ENCODE peak calls at places on chromosomes 11 and 22, in four cellular contexts. B is stomach; V is endodermal cell; C is CD4-positive, alpha-beta T cell. R is an unnamed sample.

GRCh38 chr22:41834005-41834975 is 1.4 kb downstream of the SREBF2 start:
- DNase-seq in B (no peak), C (no peak), V (no peak), R (no peak)

GRCh38 chr11:57913713-57914704 is 109.7 kb upstream of the OR9Q1 start:
- DNase-seq in V (no peak), B (no peak), C (no peak), R (no peak)

GRCh38 chr22:31075961-31076360 is 5.2 kb upstream of the SMTN start:
- DNase-seq in V (no peak), B (peak), C (no peak), R (no peak)

GRCh38 chr11:123228489-123229163 is 33.6 kb upstream of the CLMP start:
- DNase-seq in C (no peak), V (no peak), B (no peak), R (no peak)

GRCh38 chr11:81725691-81726090 is 1008.0 kb downstream of the FAM181B start:
- DNase-seq in V (no peak), C (no peak), B (no peak), R (no peak)

GRCh38 chr11:9664276-9665171 is 647 bp downstream of the SWAP70 start:
- DNase-seq in C (peak), B (peak), V (no peak), R (peak)

GRCh38 chr22:45995405-45996101 is 18.6 kb upstream of the WNT7B start:
- DNase-seq in B (no peak), C (no peak), V (no peak), R (no peak)

GRCh38 chr22:36385491-36386350 is 2.0 kb downstream of the MYH9 start:
- DNase-seq in V (no peak), C (peak), B (peak), R (peak)

GRCh38 chr11:10653242-10653641 is 40.3 kb downstream of the IRAG1 start:
- DNase-seq in V (no peak), C (no peak), B (no peak), R (no peak)

DNA sequence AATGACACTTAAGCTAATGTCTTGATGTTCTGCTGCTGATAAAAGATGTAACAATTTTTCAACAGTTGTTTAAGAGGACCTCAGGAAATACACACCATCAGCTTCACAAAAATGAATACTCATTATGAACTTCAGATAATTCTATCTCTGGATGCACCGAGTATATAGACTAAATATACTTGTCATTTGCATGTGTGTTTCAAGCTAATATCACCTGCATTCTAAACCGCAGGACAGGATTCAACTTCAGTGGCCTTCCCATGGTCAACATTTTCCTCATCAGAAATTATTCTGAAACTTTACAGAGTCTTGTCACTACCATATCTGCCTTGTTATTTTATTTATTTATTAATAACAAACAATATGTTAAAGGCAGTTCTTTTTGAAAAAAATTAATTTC is 717.0 kb upstream of the CCDC179 start:
- DNase-seq in B (no peak), C (no peak), V (no peak), R (no peak)
- H3K27ac ChIP-seq in B (no peak), C (no peak), V (no peak), R (no peak)

DNA sequence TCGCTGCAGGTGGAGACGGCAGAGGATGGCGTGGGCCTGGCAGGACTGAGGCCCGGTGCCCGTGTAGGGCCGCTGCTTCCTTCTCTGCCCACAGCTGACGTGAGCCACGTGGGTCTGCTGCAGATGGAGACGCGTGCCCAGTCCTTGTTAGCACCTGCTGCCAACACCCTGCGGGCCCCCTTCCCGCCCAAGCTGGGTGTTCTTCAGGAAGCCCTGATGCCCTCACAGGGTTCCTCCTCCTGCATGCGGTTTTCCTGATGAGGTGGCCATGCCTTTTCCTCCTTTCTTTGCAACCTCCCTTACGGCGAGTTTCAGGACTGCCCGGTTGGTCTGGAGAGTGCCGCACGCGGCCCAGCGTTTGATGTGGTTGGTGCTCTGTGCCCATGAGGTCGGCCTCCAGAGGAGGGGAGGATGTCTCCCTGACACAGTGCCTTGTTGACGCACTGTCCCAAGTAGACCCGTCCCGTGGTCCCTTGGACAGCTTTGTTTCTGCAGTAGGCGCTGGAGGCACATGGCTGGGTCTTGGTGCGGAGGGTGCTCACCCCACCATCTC is 44.7 kb downstream of the AP2A2 start:
- DNase-seq in C (no peak), B (no peak), V (no peak), R (peak)
- H3K27ac ChIP-seq in C (no peak), B (no peak), V (no peak), R (no peak)

DNA sequence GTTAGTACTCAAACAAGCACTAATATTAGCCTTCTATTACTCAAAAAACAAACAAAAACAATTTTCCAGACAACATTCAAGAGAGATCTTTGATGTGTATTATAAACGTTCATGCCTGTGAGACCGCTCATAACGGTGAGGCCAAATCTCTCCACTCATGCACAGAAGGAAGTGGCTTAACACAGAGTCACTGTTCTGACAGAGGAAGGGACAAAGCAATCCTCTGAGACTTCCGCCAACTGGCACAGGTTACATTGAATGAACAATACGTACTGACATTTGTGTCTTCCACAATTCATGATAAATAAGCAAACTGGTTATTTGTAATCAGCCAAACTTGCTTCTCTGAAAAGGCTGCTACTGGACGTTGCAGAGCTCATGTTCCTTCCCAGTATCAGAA is 30.5 kb downstream of the CHKA start:
- DNase-seq in B (no peak), C (no peak), V (no peak), R (no peak)
- H3K27ac ChIP-seq in B (peak), C (no peak), V (no peak), R (no peak)

GRCh38 chr11:92775277-92775676 is 194.2 kb upstream of the MTNR1B start:
- DNase-seq in C (no peak), B (no peak), V (no peak), R (no peak)
- H3K27ac ChIP-seq in C (no peak), B (no peak), V (no peak), R (no peak)

DNA sequence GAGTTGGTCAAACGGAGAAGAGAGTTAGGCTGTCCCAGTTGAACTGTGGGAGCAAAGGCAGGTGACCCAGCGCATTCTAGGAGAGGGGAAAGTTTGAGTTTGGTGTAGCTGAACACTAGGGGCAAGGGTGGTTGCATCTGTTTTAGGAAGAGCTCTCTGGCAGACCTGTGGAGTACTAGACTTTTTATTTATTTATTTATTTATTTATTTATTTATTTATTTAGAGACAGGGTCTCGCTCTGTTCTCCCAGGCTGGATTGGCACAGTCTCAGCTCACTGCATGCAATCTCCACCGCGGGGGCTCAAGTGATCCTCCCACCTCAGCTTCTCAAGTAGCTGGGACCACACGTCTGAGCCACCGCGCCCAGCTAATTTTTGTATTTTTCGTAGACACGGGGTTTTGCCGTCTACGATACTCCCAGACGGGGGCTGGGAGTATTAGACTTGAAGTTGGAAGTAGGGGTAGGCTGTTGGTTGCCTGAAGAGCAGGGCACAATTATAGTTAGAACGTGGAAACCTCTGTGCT is 947 bp upstream of the ACER3 start:
- DNase-seq in C (no peak), V (no peak), B (no peak), R (no peak)
- H3K27ac ChIP-seq in C (no peak), V (no peak), B (peak), R (no peak)

DNA sequence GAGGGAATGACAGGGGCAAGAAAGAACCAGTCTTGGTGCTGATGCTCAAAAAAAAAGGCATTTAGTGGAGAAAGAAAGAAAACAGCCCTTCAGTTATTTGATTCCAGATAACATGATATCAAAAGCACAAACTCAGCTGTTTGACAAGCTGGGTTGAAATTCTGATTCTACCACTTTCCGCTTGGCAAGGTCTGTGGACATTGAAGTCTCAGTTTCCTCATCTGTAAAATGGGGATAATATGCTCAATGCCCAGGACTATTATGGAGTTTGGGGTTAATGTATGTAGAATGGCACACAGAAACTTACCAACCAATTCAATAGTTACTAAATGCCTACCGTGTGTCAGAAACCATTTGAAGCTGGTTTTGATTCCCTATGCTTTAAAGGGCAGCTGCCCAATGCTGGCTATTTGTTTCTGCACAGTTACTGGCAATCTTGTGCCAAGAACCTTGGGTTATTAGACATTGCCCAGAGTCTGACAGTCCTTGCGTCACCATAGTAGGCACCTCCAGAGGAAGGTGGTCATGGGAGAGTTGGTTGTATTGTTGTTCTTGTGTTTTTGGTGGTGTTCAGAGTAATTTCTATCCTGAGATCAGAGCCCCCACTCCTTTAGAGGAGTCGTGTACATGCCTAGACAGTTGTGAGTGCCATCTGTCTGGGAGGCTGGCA is 19.5 kb downstream of the ELF5 start:
- DNase-seq in V (no peak), B (no peak), C (no peak), R (no peak)
- H3K27ac ChIP-seq in V (no peak), B (no peak), C (no peak), R (no peak)